ENCODE peak calls at places on chromosomes 13 and 19, in six cellular contexts. D is colonic mucosa, N is lung, Q is left ventricle myocardium inferior, U is adrenal gland, H is cardiac muscle cell. I is an unnamed sample. For H3K9me3, the result is how much of the 10 kb centered on the place peaks cover.

GRCh38 chr13:43561081-43561480 is 225.7 kb downstream of the ENOX1 start:
- DNase-seq in Q (peak), U (no peak), D (no peak), H (no peak), N (no peak), I (no peak)

GRCh38 chr13:101398920-101399319 is 17.4 kb downstream of the NALCN start:
- DNase-seq in U (no peak), H (no peak), N (no peak), D (no peak), Q (no peak), I (no peak)

GRCh38 chr13:114134111-114134943 is 1.9 kb upstream of the RASA3 start:
- DNase-seq in H (peak), N (no peak), D (no peak), U (no peak), Q (no peak), I (no peak)

GRCh38 chr13:66424417-66424816 is 805.7 kb downstream of the PCDH9 start:
- DNase-seq in D (no peak), H (no peak), U (no peak), N (no peak), Q (no peak), I (no peak)

GRCh38 chr13:109773276-109773675 is 13.1 kb downstream of the IRS2 start:
- DNase-seq in N (no peak), U (peak), Q (no peak), H (no peak), D (no peak), I (no peak)

GRCh38 chr13:113981201-113981605 is 7.3 kb upstream of the C13orf46 start:
- DNase-seq in Q (peak), H (no peak), U (no peak), D (peak), N (peak), I (no peak)

GRCh38 chr13:50521750-50522149 is 321.7 kb downstream of the DLEU7 start:
- DNase-seq in N (no peak), H (no peak), Q (no peak), U (peak), D (no peak), I (no peak)

GRCh38 chr13:52652980-52653303 is 306 bp downstream of the SUGT1 start:
- DNase-seq in U (no peak), Q (no peak), D (no peak), N (no peak), H (no peak), I (no peak)

GRCh38 chr13:40615619-40616018 is 50.8 kb downstream of the FOXO1 start:
- DNase-seq in Q (no peak), D (no peak), N (no peak), U (peak), H (no peak), I (no peak)

GRCh38 chr13:95573226-95573625 is 20.7 kb downstream of the CLDN10 start:
- DNase-seq in D (no peak), N (no peak), Q (no peak), H (no peak), U (peak), I (no peak)

GRCh38 chr19:41706741-41707501 is 1.5 kb upstream of the CEACAM5 start:
- DNase-seq in Q (peak), D (peak), N (peak), H (no peak), U (peak), I (peak)

GRCh38 chr13:79614519-79614918 is 133.6 kb downstream of the NDFIP2 start:
- DNase-seq in H (no peak), U (no peak), Q (no peak), D (no peak), N (no peak), I (no peak)

GRCh38 chr19:17754634-17755532 is 3.6 kb downstream of the FCHO1 start:
- DNase-seq in D (no peak), N (no peak), H (no peak), Q (no peak), U (no peak), I (no peak)

GRCh38 chr13:101706651-101707050 is 254.2 kb downstream of the ITGBL1 start:
- DNase-seq in D (no peak), U (no peak), N (peak), H (no peak), Q (no peak), I (no peak)

GRCh38 chr19:1394252-1395193 is 6.8 kb downstream of the GAMT start:
- DNase-seq in U (no peak), Q (no peak), H (no peak), N (no peak), D (no peak), I (no peak)

GRCh38 chr19:574658-575526 is 2.5 kb downstream of the BSG start:
- DNase-seq in H (peak), Q (peak), D (peak), N (no peak), U (peak), I (no peak)

GRCh38 chr19:40677156-40677555 is 13.3 kb downstream of the NUMBL start:
- DNase-seq in H (no peak), Q (no peak), U (no peak), D (no peak), N (no peak), I (no peak)

GRCh38 chr19:4754248-4754647 is 30.6 kb upstream of the DPP9 start:
- DNase-seq in D (no peak), N (no peak), H (no peak), U (no peak), Q (no peak), I (no peak)

GRCh38 chr13:73195091-73195490 is 136.3 kb downstream of the KLF5 start:
- DNase-seq in N (no peak), H (no peak), U (no peak), D (no peak), Q (no peak), I (no peak)

GRCh38 chr19:54173951-54174817 is 1.2 kb upstream of the TMC4 start:
- DNase-seq in U (no peak), H (no peak), Q (no peak), N (no peak), D (no peak), I (no peak)

GRCh38 chr19:18833849-18834643 is 2.3 kb downstream of the UPF1 start:
- DNase-seq in H (no peak), Q (no peak), D (peak), N (no peak), U (no peak), I (no peak)

GRCh38 chr13:47549219-47549752 is 451.8 kb downstream of the SUCLA2 start:
- DNase-seq in D (no peak), U (no peak), H (no peak), Q (no peak), N (no peak), I (no peak)

GRCh38 chr13:75072368-75072767 is 409.6 kb downstream of the TBC1D4 start:
- DNase-seq in N (no peak), H (no peak), U (no peak), D (no peak), Q (no peak), I (no peak)

GRCh38 chr13:75308222-75308621 is 173.7 kb downstream of the TBC1D4 start:
- DNase-seq in H (no peak), D (no peak), Q (no peak), U (no peak), N (no peak), I (no peak)

GRCh38 chr19:52473655-52474350 is 20.4 kb downstream of the ZNF578 start:
- DNase-seq in N (no peak), D (no peak), Q (no peak), H (no peak), U (no peak), I (no peak)

GRCh38 chr13:108070925-108071324 is 144.4 kb downstream of the LIG4 start:
- DNase-seq in U (no peak), N (no peak), H (no peak), Q (no peak), D (no peak), I (no peak)

GRCh38 chr13:72842991-72843390 is 61.1 kb downstream of the PIBF1 start:
- DNase-seq in D (no peak), N (no peak), Q (no peak), U (no peak), H (no peak), I (no peak)

GRCh38 chr19:56748443-56748842 is 76.9 kb upstream of the ZNF835 start:
- DNase-seq in Q (no peak), U (peak), N (no peak), D (no peak), H (no peak), I (no peak)

GRCh38 chr19:56750658-56751057 is 79.1 kb upstream of the ZNF835 start:
- DNase-seq in H (no peak), U (no peak), D (no peak), N (no peak), Q (no peak), I (no peak)

GRCh38 chr19:56746367-56746766 is 74.8 kb upstream of the ZNF835 start:
- DNase-seq in D (no peak), Q (no peak), U (no peak), N (no peak), H (no peak), I (no peak)

GRCh38 chr19:56751078-56751489 is 79.5 kb upstream of the ZNF835 start:
- DNase-seq in U (peak), H (no peak), Q (no peak), D (no peak), N (no peak), I (no peak)
- H3K9me3 ChIP-seq in U (under half), H (under half), Q (under half), D (under half), N (under half), I (under half)

DNA sequence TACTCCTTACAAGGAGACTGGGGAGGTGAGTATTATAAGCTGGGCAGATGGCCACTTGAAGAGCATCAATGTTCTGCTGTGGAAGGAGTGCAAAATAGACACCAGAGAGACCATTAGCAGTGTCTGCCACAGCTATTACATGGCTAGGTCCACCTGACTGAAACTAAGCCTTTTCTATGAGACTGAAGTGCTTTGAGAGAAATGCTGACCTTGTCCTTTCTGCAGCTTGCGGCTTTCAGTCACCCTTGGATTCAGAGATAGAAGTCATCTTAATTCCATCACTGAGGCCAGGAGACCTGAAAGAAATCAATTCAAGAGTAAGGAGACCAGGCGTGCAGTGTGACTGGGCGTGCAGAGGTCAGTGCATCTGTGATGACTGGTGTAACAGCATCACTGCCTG is 1.3 kb upstream of the ZFP28 start:
- DNase-seq in U (no peak), Q (no peak), N (no peak), H (no peak), D (no peak), I (no peak)
- H3K9me3 ChIP-seq in U (under half), Q (half or more), N (under half), H (under half), D (under half), I (under half)

GRCh38 chr13:76991432-76991795 is 467 bp upstream of the CLN5 start:
- DNase-seq in H (no peak), U (peak), Q (no peak), N (peak), D (peak), I (peak)
- H3K9me3 ChIP-seq in H (under half), U (under half), Q (under half), N (under half), D (under half), I (under half)

GRCh38 chr19:23436318-23436717 is 41.0 kb upstream of the ZNF91 start:
- DNase-seq in D (peak), U (no peak), H (no peak), N (no peak), Q (no peak), I (no peak)
- H3K9me3 ChIP-seq in D (under half), U (under half), H (under half), N (under half), Q (under half), I (under half)

GRCh38 chr19:43913383-43913782 is 21.7 kb downstream of the ZNF45 start:
- DNase-seq in U (no peak), Q (no peak), N (no peak), H (no peak), D (no peak), I (no peak)
- H3K9me3 ChIP-seq in U (half or more), Q (half or more), N (under half), H (under half), D (under half), I (under half)

I was measured in T-helper 17 cell.